ENCODE peak calls at places on chromosomes 12 and 14, in ten cellular contexts. W is mammary epithelial cell; S is T-helper 9 cell; C is Caki2; D is amniotic stem cell; V is AG10803; N is T-cell; L is putamen; Y is activated CD4-positive, alpha-beta T cell treated with anti-CD3 and anti-CD28 coated beads, Interleukin-2, amount 50 U/mL, for 24 hours; I is bronchial epithelial cell. O is an unnamed sample.

GRCh38 chr12:42741771-42742510 is 152.4 kb upstream of the PRICKLE1 start:
- DNase-seq in C (no peak), W (peak), V (peak), N (no peak), L (no peak), S (no peak), D (peak), Y (no peak), I (no peak), O (no peak)

GRCh38 chr14:66008631-66009030 is 477.5 kb upstream of the CCDC196 start:
- DNase-seq in S (no peak), V (no peak), L (peak), W (no peak), C (no peak), N (no peak), I (no peak), D (no peak), Y (no peak), O (peak)

GRCh38 chr14:42782744-42783143 is 1176.1 kb downstream of the LRFN5 start:
- DNase-seq in V (no peak), N (no peak), I (no peak), D (no peak), Y (no peak), L (no peak), C (no peak), W (no peak), S (no peak), O (no peak)

GRCh38 chr12:6465467-6466183 is 4.9 kb downstream of the VAMP1 start:
- DNase-seq in C (peak), I (peak), L (peak), N (no peak), W (peak), S (no peak), V (peak), D (peak), Y (no peak), O (peak)

GRCh38 chr12:88453323-88453722 is 126.9 kb downstream of the KITLG start:
- DNase-seq in S (no peak), C (no peak), L (no peak), I (peak), V (peak), D (no peak), W (no peak), Y (no peak), N (no peak), O (no peak)

GRCh38 chr12:25988505-25988904 is 30.0 kb downstream of the RASSF8 start:
- DNase-seq in D (no peak), C (no peak), W (no peak), I (no peak), N (no peak), S (no peak), Y (no peak), L (no peak), V (no peak), O (no peak)

GRCh38 chr12:59151243-59151642 is 230.9 kb upstream of the LRIG3 start:
- DNase-seq in V (peak), I (peak), W (no peak), L (no peak), N (no peak), D (no peak), Y (no peak), S (no peak), C (no peak), O (no peak)

GRCh38 chr12:62251609-62251958 is 8.6 kb upstream of the USP15 start:
- DNase-seq in N (no peak), S (no peak), I (no peak), W (no peak), V (no peak), L (no peak), Y (no peak), D (no peak), C (no peak), O (no peak)

GRCh38 chr14:57382283-57382682 is 8.1 kb upstream of the NAA30 start:
- DNase-seq in D (no peak), V (peak), I (peak), S (no peak), C (no peak), L (no peak), W (peak), Y (no peak), N (no peak), O (no peak)

GRCh38 chr12:124538194-124539082 is 29.0 kb downstream of the NCOR2 start:
- DNase-seq in S (no peak), D (no peak), V (no peak), W (no peak), Y (no peak), C (no peak), N (no peak), I (no peak), L (no peak), O (no peak)

GRCh38 chr14:99131632-99132271 is 140.2 kb downstream of the BCL11B start:
- DNase-seq in I (no peak), N (no peak), V (no peak), C (no peak), Y (no peak), S (no peak), W (no peak), L (no peak), D (no peak), O (no peak)

GRCh38 chr12:71594214-71594948 is 69.3 kb downstream of the ZFC3H1 start:
- DNase-seq in L (no peak), D (no peak), C (no peak), S (no peak), N (no peak), V (no peak), W (no peak), I (no peak), Y (no peak), O (no peak)

GRCh38 chr12:109706747-109707469 is 6.7 kb upstream of the FAM222A start:
- DNase-seq in C (no peak), S (no peak), N (no peak), W (no peak), D (no peak), L (no peak), I (no peak), Y (no peak), V (no peak), O (no peak)

GRCh38 chr14:59262717-59263469 is 74.4 kb downstream of the DAAM1 start:
- DNase-seq in L (no peak), Y (no peak), S (no peak), C (no peak), D (no peak), W (no peak), I (no peak), V (no peak), N (no peak), O (no peak)

GRCh38 chr14:100281286-100282082 is 24.8 kb downstream of the SLC25A29 start:
- DNase-seq in C (no peak), W (peak), S (no peak), N (no peak), D (no peak), V (no peak), I (peak), Y (no peak), L (no peak), O (no peak)

GRCh38 chr12:6539276-6540134 is 5.2 kb downstream of the GAPDH start:
- DNase-seq in S (no peak), N (no peak), V (no peak), C (peak), Y (no peak), I (peak), W (peak), L (no peak), D (no peak), O (no peak)

GRCh38 chr14:88604213-88604612 is 41.4 kb downstream of the ZC3H14 start:
- DNase-seq in Y (no peak), C (no peak), D (no peak), S (no peak), N (no peak), V (no peak), L (no peak), W (no peak), I (no peak), O (no peak)

O was measured in Ammon's horn.